ENCODE peak calls at places on chromosomes 4 and X, in nine cellular contexts. F, X, I, G, Y, T, E, H and N are unnamed samples.
A peak's percentile ranks its signal among the peaks of the same experiment; 100 is the strongest.

GRCh38 chrX:35890699-35891098 is 28.8 kb upstream of the CFAP47 start:
- DNase-seq in I (no peak), F (no peak), E (no peak), T (peak; percentile 49), H (no peak), X (peak; percentile 16), G (no peak), Y (peak; percentile 33), N (peak; percentile 12)

GRCh38 chr4:38804654-38805295 is at the start of gene TLR1:
- DNase-seq in G (no peak), E (peak; percentile 22), X (peak; percentile 72), I (no peak), F (no peak), Y (peak; percentile 85), T (no peak), H (no peak), N (no peak)

GRCh38 chrX:107935664-107936433 is 46.3 kb downstream of the TEX13B start:
- DNase-seq in F (no peak), E (peak; percentile 4), I (no peak), T (peak; percentile 21), H (no peak), X (no peak), Y (peak; percentile 7), G (no peak), N (no peak)

GRCh38 chrX:20267924-20268701 is 1.4 kb upstream of the RPS6KA3 start:
- DNase-seq in H (peak; percentile 11), I (peak; percentile 6), T (no peak), Y (peak; percentile 28), X (no peak), E (no peak), F (no peak), G (peak; percentile 52), N (peak; percentile 21)

GRCh38 chr4:7890635-7891393 is 48.8 kb downstream of the AFAP1 start:
- DNase-seq in I (no peak), X (no peak), Y (peak; percentile 61), F (no peak), T (no peak), E (peak; percentile 71), H (no peak), G (no peak), N (no peak)

GRCh38 chrX:53356186-53356585 is 66.3 kb downstream of the SMC1A start:
- DNase-seq in Y (peak; percentile 9), T (peak; percentile 19), H (no peak), F (no peak), G (no peak), X (peak; percentile 17), E (no peak), I (peak; percentile 14), N (no peak)

GRCh38 chr4:71855944-71856343 is 72.1 kb upstream of the GC start:
- DNase-seq in H (no peak), T (no peak), X (no peak), E (no peak), I (no peak), F (no peak), Y (no peak), G (no peak), N (no peak)

GRCh38 chr4:27088491-27088890 is 227.8 kb downstream of the STIM2 start:
- DNase-seq in X (no peak), Y (no peak), I (no peak), E (no peak), G (no peak), H (no peak), F (no peak), T (peak; percentile 5), N (no peak)

GRCh38 chr4:115437739-115438138 is 324.3 kb upstream of the NDST4 start:
- DNase-seq in X (no peak), F (no peak), I (no peak), E (no peak), T (no peak), G (no peak), H (no peak), Y (no peak), N (no peak)

GRCh38 chr4:168708108-168708507 is 211.3 kb downstream of the PALLD start:
- DNase-seq in H (no peak), F (no peak), G (no peak), I (no peak), E (no peak), T (no peak), Y (no peak), X (no peak), N (no peak)

GRCh38 chrX:114095789-114096188 is 488.1 kb upstream of the HTR2C start:
- DNase-seq in F (no peak), Y (no peak), H (no peak), G (no peak), T (no peak), I (no peak), X (no peak), E (no peak), N (no peak)

GRCh38 chrX:103215768-103216085 is 819 bp downstream of the BEX4 start:
- DNase-seq in Y (no peak), H (no peak), X (no peak), F (no peak), G (no peak), I (no peak), E (no peak), T (no peak), N (no peak)

GRCh38 chr4:138259801-138260200 is 17.7 kb upstream of the SLC7A11 start:
- DNase-seq in E (no peak), I (no peak), F (no peak), T (no peak), X (no peak), G (no peak), Y (peak; percentile 70), H (no peak), N (no peak)

GRCh38 chr4:109730294-109731051 is 603 bp upstream of the PLA2G12A start:
- DNase-seq in E (peak; percentile 65), Y (peak; percentile 58), X (no peak), G (peak; percentile 63), T (peak; percentile 36), H (peak; percentile 30), I (peak; percentile 42), F (no peak), N (peak; percentile 55)

GRCh38 chr4:73599182-73599581 is 21.1 kb downstream of the RASSF6 start:
- DNase-seq in H (no peak), E (peak; percentile 62), Y (peak; percentile 84), X (peak; percentile 65), T (peak; percentile 67), I (no peak), G (no peak), F (no peak), N (no peak)

GRCh38 chrX:155745792-155746191 is 133.0 kb upstream of the TMLHE start:
- DNase-seq in E (no peak), I (no peak), G (no peak), Y (peak; percentile 41), T (peak; percentile 58), H (no peak), X (no peak), F (no peak), N (no peak)

GRCh38 chr4:72218953-72219352 is 187.2 kb downstream of the NPFFR2 start:
- DNase-seq in X (no peak), G (no peak), E (no peak), F (no peak), T (no peak), I (no peak), Y (no peak), H (no peak), N (no peak)

GRCh38 chr4:80454561-80454960 is 119.0 kb downstream of the CFAP299 start:
- DNase-seq in Y (no peak), X (peak; percentile 37), F (no peak), E (no peak), G (no peak), H (no peak), T (peak; percentile 3), I (no peak), N (no peak)

GRCh38 chrX:24231169-24231568 is 81.6 kb downstream of the ZFX start:
- DNase-seq in X (no peak), T (no peak), E (peak; percentile 74), G (no peak), I (no peak), H (no peak), F (no peak), Y (peak; percentile 85), N (no peak)

GRCh38 chr4:82865592-82865991 is 25.4 kb downstream of the SEC31A start:
- DNase-seq in X (no peak), H (no peak), F (no peak), I (no peak), Y (peak; percentile 97), G (no peak), E (peak; percentile 68), T (peak; percentile 1), N (no peak)

GRCh38 chrX:19063030-19063429 is 59.2 kb downstream of the ADGRG2 start:
- DNase-seq in E (no peak), Y (no peak), H (no peak), X (no peak), T (no peak), I (no peak), F (no peak), G (no peak), N (no peak)

GRCh38 chr4:112418092-112418491 is 97.9 kb downstream of the NEUROG2 start:
- DNase-seq in E (no peak), I (no peak), H (no peak), G (no peak), X (no peak), Y (no peak), T (no peak), F (no peak), N (peak; percentile 50)
- TF ChIP-seq CTCF in E (no peak), I (no peak), H (no peak), G (no peak), X (peak; percentile 32), Y (no peak), T (no peak), F (no peak), N (no peak)

GRCh38 chr4:6250984-6251295 is 18.7 kb upstream of the WFS1 start:
- DNase-seq in H (no peak), E (no peak), I (no peak), X (no peak), F (no peak), T (no peak), G (no peak), Y (no peak), N (no peak)
- TF ChIP-seq CTCF in H (no peak), E (no peak), I (peak; percentile 7), X (peak; percentile 56), F (peak; percentile 48), T (no peak), G (no peak), Y (no peak), N (no peak)

DNA sequence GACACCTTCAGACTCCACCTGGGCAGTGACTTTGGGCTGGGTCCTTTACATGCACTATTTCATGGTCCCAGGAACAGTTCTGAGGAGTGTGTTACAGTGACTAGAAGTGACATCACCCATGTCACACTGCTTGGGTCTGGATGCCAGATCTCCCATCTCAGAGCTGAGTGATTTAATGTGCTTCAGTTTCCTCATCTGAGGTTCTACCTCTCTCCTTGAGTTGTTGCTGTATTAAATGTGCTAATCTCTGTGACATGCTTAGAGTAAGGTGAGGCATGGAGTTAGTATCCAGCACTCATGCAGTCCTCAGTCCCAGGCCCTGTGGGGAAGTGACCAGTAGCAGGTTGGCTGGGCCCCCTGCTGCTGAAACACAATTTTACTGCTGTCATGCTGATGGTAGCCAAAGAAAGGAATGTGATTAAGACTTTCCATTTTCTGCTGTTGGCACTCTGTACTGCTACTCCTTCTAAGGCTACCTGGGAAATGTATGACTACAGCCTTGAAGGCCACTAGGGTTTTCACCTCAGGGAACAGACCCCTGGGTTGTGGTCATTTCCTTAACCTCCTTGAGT is 639.6 kb downstream of the MID1IP1 start:
- DNase-seq in Y (no peak), H (no peak), T (no peak), X (no peak), G (no peak), E (no peak), I (no peak), F (no peak), N (no peak)
- TF ChIP-seq CTCF in Y (no peak), H (no peak), T (no peak), X (no peak), G (no peak), E (no peak), I (no peak), F (no peak), N (no peak)

GRCh38 chr4:11805837-11806236 is 377.1 kb upstream of the HS3ST1 start:
- DNase-seq in G (no peak), F (no peak), H (no peak), I (no peak), X (peak; percentile 2), Y (peak; percentile 86), T (peak; percentile 2), E (no peak), N (no peak)
- TF ChIP-seq CTCF in G (peak; percentile 31), F (no peak), H (peak; percentile 55), I (peak; percentile 68), X (peak; percentile 47), Y (peak; percentile 85), T (no peak), E (no peak), N (peak; percentile 34)